ENCODE peak calls at places on chromosomes 6 and 20, in five cellular contexts. O is PC-9, B is neural progenitor cell, L is GM23248, X is HCT116. N is an unnamed sample.

GRCh38 chr20:62048821-62049291 is 16.8 kb downstream of the TAF4 start:
- DNase-seq in O (no peak), B (no peak), L (no peak), X (no peak), N (no peak)

GRCh38 chr6:108359901-108360882 is 65.3 kb downstream of the AFG1L start:
- DNase-seq in O (no peak), B (no peak), L (no peak), X (no peak), N (no peak)

GRCh38 chr20:53829086-53829703 is 235.6 kb upstream of the ZNF217 start:
- DNase-seq in O (peak; percentile 98), B (no peak), L (peak; percentile 99), X (peak; percentile 78), N (no peak)

GRCh38 chr6:157761331-157761921 is 61.6 kb upstream of the SNX9 start:
- DNase-seq in O (no peak), B (no peak), L (peak; percentile 84), X (no peak), N (no peak)

GRCh38 chr6:95577317-95578105 is at the start of gene MANEA:
- DNase-seq in O (peak; percentile 78), B (peak; percentile 94), L (peak; percentile 92), X (peak; percentile 57), N (peak; percentile 88)

GRCh38 chr6:31729979-31730630 is 1.0 kb upstream of the DDAH2 start:
- DNase-seq in O (peak; percentile 62), B (peak; percentile 98), L (peak; percentile 90), X (peak; percentile 56), N (peak; percentile 79)

GRCh38 chr20:45783656-45784294 is 7.9 kb downstream of the WFDC3 start:
- DNase-seq in O (peak; percentile 84), B (no peak), L (no peak), X (no peak), N (no peak)

GRCh38 chr6:14897836-14898235 is 348.0 kb upstream of the JARID2 start:
- DNase-seq in O (no peak), B (no peak), L (no peak), X (no peak), N (peak; percentile 42)

GRCh38 chr20:19909696-19910095 is 107.5 kb upstream of the NAA20 start:
- DNase-seq in O (no peak), B (no peak), L (peak; percentile 54), X (no peak), N (no peak)

DNA sequence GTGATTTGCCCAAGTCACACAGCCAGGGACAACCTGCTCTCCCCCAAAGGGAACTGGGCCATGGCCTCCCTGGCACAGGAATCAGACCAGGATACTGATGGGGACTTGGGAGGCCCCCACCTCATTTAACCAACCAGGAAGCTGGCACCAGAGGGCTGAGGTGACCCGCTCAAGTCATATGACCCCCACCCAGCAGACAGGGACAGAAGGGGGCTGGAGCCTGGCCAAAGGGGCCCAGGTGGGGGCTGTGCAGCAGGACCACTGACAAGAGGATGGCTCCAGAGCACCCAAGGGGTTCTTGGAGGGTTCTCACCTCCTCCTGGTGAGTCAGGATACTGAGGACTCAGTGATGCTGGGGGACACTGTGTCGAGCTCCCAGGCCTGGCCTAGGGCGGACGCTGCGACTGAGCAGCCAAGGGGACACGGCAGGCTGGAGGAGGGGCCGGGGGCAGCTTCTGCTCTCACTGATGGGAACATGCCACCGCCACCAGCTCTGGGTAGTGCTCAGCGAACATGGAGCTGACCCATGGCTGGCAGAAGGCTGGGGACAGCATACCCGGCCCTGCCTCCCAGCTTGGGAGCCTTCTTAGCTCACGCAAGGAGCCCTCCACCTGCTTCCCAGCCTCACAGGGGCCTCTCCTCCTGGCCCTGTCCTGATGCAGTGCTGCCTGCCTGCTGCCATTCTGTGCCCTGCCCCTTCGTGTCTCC is 1.2 kb downstream of the CST7 start:
- DNase-seq in O (no peak), B (no peak), L (no peak), X (no peak), N (no peak)
- H3K4me3 ChIP-seq in O (no peak overlapping the region), B (no peak overlapping the region), L (no peak overlapping the region), X (no peak overlapping the region), N (no peak overlapping the region)

DNA sequence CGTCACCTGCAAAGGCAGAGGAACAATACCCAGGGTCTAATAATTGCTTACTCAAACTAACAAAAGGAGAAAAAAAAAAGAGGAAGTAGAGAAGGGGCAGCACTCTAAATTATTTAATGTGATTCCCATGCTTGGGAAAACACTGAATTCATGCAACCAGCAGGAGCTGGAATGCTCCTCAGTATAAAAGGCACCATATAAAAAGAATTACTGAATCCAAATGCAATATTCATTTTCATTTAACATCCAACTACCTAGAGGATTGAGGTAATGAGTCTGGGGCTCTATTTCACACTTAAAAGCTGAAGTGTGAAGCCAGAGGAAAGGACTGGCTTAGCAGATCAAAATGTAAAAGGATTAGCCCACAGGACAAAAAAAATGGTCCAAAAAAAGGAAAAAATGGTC is 8.7 kb downstream of the B4GALT5 start:
- DNase-seq in O (peak; percentile 21), B (no peak), L (no peak), X (no peak), N (no peak)
- H3K4me2 ChIP-seq in O (peak overlapping the region; percentile 51), B (peak overlapping the region; percentile 4), L (no peak overlapping the region), X (no peak overlapping the region), N (no peak overlapping the region)

DNA sequence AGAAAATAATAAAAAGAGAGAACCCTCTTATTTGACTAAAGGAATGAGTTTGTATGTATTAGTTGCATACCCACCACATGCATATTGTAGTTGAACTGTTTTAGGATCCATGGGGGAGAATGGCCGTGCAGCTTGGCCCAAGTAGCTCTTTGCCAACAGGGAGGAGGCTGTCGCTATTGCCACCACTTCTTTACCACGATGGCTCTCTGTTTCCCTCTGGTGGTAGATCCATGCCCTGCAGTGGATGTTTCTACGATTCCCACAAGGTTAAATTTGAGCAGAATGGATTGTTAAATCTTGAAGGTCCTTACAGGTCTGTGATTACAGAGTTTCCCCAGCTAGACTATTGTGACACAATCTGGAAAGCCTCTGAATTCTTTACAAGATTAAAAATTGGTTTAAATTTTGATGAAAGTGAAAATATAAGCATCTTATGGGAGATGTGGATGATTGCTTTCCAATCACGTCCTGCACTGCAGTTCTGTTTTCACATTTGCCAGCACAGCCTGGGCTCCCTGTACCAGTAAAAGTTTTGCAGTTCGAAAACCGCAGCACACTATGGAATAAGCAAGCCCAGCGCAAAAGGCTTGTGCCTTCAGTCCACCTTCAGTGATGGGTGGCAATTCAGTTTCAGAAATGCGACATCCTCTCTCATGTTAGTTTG is 34.4 kb upstream of the FNDC1 start:
- DNase-seq in O (peak; percentile 49), B (peak; percentile 76), L (peak; percentile 69), X (peak; percentile 75), N (peak; percentile 77)
- TF ChIP-seq EZH2 in O (no peak), B (no peak), L (no peak), X (no peak), N (no peak)

GRCh38 chr6:128892079-128892478 is 9.1 kb downstream of the LAMA2 start:
- DNase-seq in O (no peak), B (no peak), L (no peak), X (no peak), N (no peak)
- H3K4me3 ChIP-seq in O (no peak overlapping the region), B (no peak overlapping the region), L (no peak overlapping the region), X (no peak overlapping the region), N (no peak overlapping the region)

GRCh38 chr6:89198235-89198634 is 18.9 kb downstream of the GABRR1 start:
- DNase-seq in O (no peak), B (no peak), L (no peak), X (no peak), N (no peak)

GRCh38 chr6:89197141-89197540 is 20.0 kb downstream of the GABRR1 start:
- DNase-seq in O (no peak), B (no peak), L (no peak), X (no peak), N (no peak)

GRCh38 chr6:89200706-89201215 is 16.4 kb downstream of the GABRR1 start:
- DNase-seq in O (no peak), B (no peak), L (no peak), X (no peak), N (no peak)

GRCh38 chr6:89204096-89204495 is 13.1 kb downstream of the GABRR1 start:
- DNase-seq in O (no peak), B (no peak), L (no peak), X (no peak), N (no peak)

GRCh38 chr6:89199571-89199970 is 17.6 kb downstream of the GABRR1 start:
- DNase-seq in O (no peak), B (no peak), L (no peak), X (no peak), N (no peak)
- H3K4me2 ChIP-seq in O (no peak overlapping the region), B (no peak overlapping the region), L (no peak overlapping the region), X (no peak overlapping the region), N (no peak overlapping the region)